ENCODE peak calls at places on chromosome 21, in four cellular contexts. One of them, this sample, is unnamed.

GRCh38 chr21:42558368-42558767 is 44.7 kb downstream of the SLC37A1 start:
- DNase-seq in GM12865: no peak
- DNase-seq in globus pallidus: no peak
- DNase-seq in H7: no peak
- DNase-seq in this sample: no peak

GRCh38 chr21:36630485-36631206 is 68.3 kb upstream of the SIM2 start:
- DNase-seq in GM12865: peak
- DNase-seq in globus pallidus: peak
- DNase-seq in H7: peak
- DNase-seq in this sample: peak

GRCh38 chr21:32844653-32845443 is 73.3 kb upstream of the PAXBP1 start:
- DNase-seq in GM12865: no peak
- DNase-seq in globus pallidus: no peak
- DNase-seq in H7: no peak
- DNase-seq in this sample: peak

GRCh38 chr21:16838330-16838729 is 674.5 kb upstream of the CXADR start:
- DNase-seq in GM12865: no peak
- DNase-seq in globus pallidus: no peak
- DNase-seq in H7: no peak
- DNase-seq in this sample: no peak

GRCh38 chr21:46357335-46357604 is 33.3 kb downstream of the PCNT start:
- DNase-seq in GM12865: peak
- DNase-seq in globus pallidus: no peak
- DNase-seq in H7: no peak
- DNase-seq in this sample: no peak

GRCh38 chr21:45804809-45805313 is 161.3 kb downstream of the PCBP3 start:
- DNase-seq in GM12865: no peak
- DNase-seq in globus pallidus: no peak
- DNase-seq in H7: no peak
- DNase-seq in this sample: peak

GRCh38 chr21:43997766-43998742 is 14.1 kb upstream of the TRAPPC10 start:
- DNase-seq in GM12865: no peak
- DNase-seq in globus pallidus: no peak
- DNase-seq in H7: no peak
- DNase-seq in this sample: no peak

GRCh38 chr21:32626633-32627196 is 14.5 kb upstream of the CFAP298 start:
- DNase-seq in GM12865: no peak
- DNase-seq in globus pallidus: no peak
- DNase-seq in H7: no peak
- DNase-seq in this sample: no peak

GRCh38 chr21:45420623-45421041 is 15.7 kb downstream of the COL18A1 start:
- DNase-seq in GM12865: no peak
- DNase-seq in globus pallidus: no peak
- DNase-seq in H7: no peak
- DNase-seq in this sample: no peak

GRCh38 chr21:44766014-44766817 is 35.4 kb downstream of the UBE2G2 start:
- DNase-seq in GM12865: no peak
- DNase-seq in globus pallidus: no peak
- DNase-seq in H7: peak
- DNase-seq in this sample: peak

GRCh38 chr21:15195768-15196167 is 131.0 kb upstream of the NRIP1 start:
- DNase-seq in GM12865: no peak
- DNase-seq in globus pallidus: no peak
- DNase-seq in H7: no peak
- DNase-seq in this sample: no peak

GRCh38 chr21:14454642-14455009 is 71.7 kb upstream of the HSPA13 start:
- DNase-seq in GM12865: peak
- DNase-seq in globus pallidus: no peak
- DNase-seq in H7: no peak
- DNase-seq in this sample: no peak

GRCh38 chr21:22795644-22796043 is 1797.4 kb downstream of the NCAM2 start:
- DNase-seq in GM12865: no peak
- DNase-seq in globus pallidus: no peak
- DNase-seq in H7: no peak
- DNase-seq in this sample: no peak

GRCh38 chr21:46099476-46099875 is 1.6 kb downstream of the COL6A2 start:
- DNase-seq in GM12865: no peak
- DNase-seq in globus pallidus: no peak
- DNase-seq in H7: peak
- DNase-seq in this sample: peak

GRCh38 chr21:45136927-45137611 is 62.7 kb downstream of the ADARB1 start:
- DNase-seq in GM12865: peak
- DNase-seq in globus pallidus: peak
- DNase-seq in H7: peak
- DNase-seq in this sample: peak

GRCh38 chr21:44757731-44758130 is 43.9 kb downstream of the UBE2G2 start:
- DNase-seq in GM12865: no peak
- DNase-seq in globus pallidus: no peak
- DNase-seq in H7: peak
- DNase-seq in this sample: peak

GRCh38 chr21:45822002-45822397 is 159.6 kb upstream of the COL6A1 start:
- DNase-seq in GM12865: no peak
- DNase-seq in globus pallidus: no peak
- DNase-seq in H7: no peak
- DNase-seq in this sample: no peak

GRCh38 chr21:42094811-42095210 is 23.7 kb downstream of the UMODL1 start:
- DNase-seq in GM12865: no peak
- DNase-seq in globus pallidus: no peak
- DNase-seq in H7: no peak
- DNase-seq in this sample: no peak

GRCh38 chr21:39388038-39388810 is 39.3 kb upstream of the HMGN1 start:
- DNase-seq in GM12865: peak
- DNase-seq in globus pallidus: peak
- DNase-seq in H7: peak
- DNase-seq in this sample: peak

GRCh38 chr21:16358784-16359183 is 629.0 kb downstream of the USP25 start:
- DNase-seq in GM12865: no peak
- DNase-seq in globus pallidus: no peak
- DNase-seq in H7: no peak
- DNase-seq in this sample: no peak

GRCh38 chr21:42534361-42534900 is 20.8 kb downstream of the SLC37A1 start:
- DNase-seq in GM12865: peak
- DNase-seq in globus pallidus: peak
- DNase-seq in H7: no peak
- DNase-seq in this sample: peak

GRCh38 chr21:25903599-25903998 is 168.8 kb downstream of the GABPA start:
- DNase-seq in GM12865: peak
- DNase-seq in globus pallidus: peak
- DNase-seq in H7: no peak
- DNase-seq in this sample: peak

GRCh38 chr21:38773108-38774061 is 32.3 kb upstream of the ETS2 start:
- DNase-seq in GM12865: peak
- DNase-seq in globus pallidus: no peak
- DNase-seq in H7: no peak
- DNase-seq in this sample: no peak

GRCh38 chr21:45950740-45951515 is 30.6 kb upstream of the COL6A1 start:
- DNase-seq in GM12865: no peak
- DNase-seq in globus pallidus: no peak
- DNase-seq in H7: peak
- DNase-seq in this sample: peak

GRCh38 chr21:14482165-14482564 is 64.0 kb downstream of the SAMSN1 start:
- DNase-seq in GM12865: peak
- DNase-seq in globus pallidus: no peak
- DNase-seq in H7: no peak
- DNase-seq in this sample: no peak

GRCh38 chr21:26818911-26819310 is 26.3 kb downstream of the ADAMTS1 start:
- DNase-seq in GM12865: no peak
- DNase-seq in globus pallidus: no peak
- DNase-seq in H7: no peak
- DNase-seq in this sample: no peak

GRCh38 chr21:17746920-17747319 is 72.2 kb downstream of the C21orf91 start:
- DNase-seq in GM12865: no peak
- DNase-seq in globus pallidus: no peak
- DNase-seq in H7: no peak
- DNase-seq in this sample: no peak

GRCh38 chr21:28908351-28908750 is 84.3 kb downstream of the LTN1 start:
- DNase-seq in GM12865: no peak
- DNase-seq in globus pallidus: no peak
- DNase-seq in H7: no peak
- DNase-seq in this sample: no peak

GRCh38 chr21:15071012-15071411 is 6.2 kb upstream of the NRIP1 start:
- DNase-seq in GM12865: no peak
- DNase-seq in globus pallidus: no peak
- DNase-seq in H7: no peak
- DNase-seq in this sample: no peak

GRCh38 chr21:44836666-44837471 is 19.0 kb upstream of the SUMO3 start:
- DNase-seq in GM12865: no peak
- DNase-seq in globus pallidus: no peak
- DNase-seq in H7: peak
- DNase-seq in this sample: peak

GRCh38 chr21:30434033-30434631 is 4.1 kb downstream of the KRTAP13-4 start:
- DNase-seq in GM12865: peak
- DNase-seq in globus pallidus: peak
- DNase-seq in H7: peak
- DNase-seq in this sample: peak

GRCh38 chr21:34202553-34203332 is 129.4 kb downstream of the MRPS6 start:
- DNase-seq in GM12865: no peak
- DNase-seq in globus pallidus: no peak
- DNase-seq in H7: peak
- DNase-seq in this sample: peak

GRCh38 chr21:46285206-46285661 is at the start of gene MCM3AP:
- DNase-seq in GM12865: no peak
- DNase-seq in globus pallidus: no peak
- DNase-seq in H7: no peak
- DNase-seq in this sample: no peak

GRCh38 chr21:16196521-16197208 is 466.9 kb downstream of the USP25 start:
- DNase-seq in GM12865: no peak
- DNase-seq in globus pallidus: peak
- DNase-seq in H7: no peak
- DNase-seq in this sample: no peak

GRCh38 chr21:31446206-31446900 is 102.3 kb upstream of the TIAM1 start:
- DNase-seq in GM12865: no peak
- DNase-seq in globus pallidus: no peak
- DNase-seq in H7: no peak
- DNase-seq in this sample: no peak

GRCh38 chr21:26506951-26507350 is 66.1 kb downstream of the CYYR1 start:
- DNase-seq in GM12865: no peak
- DNase-seq in globus pallidus: no peak
- DNase-seq in H7: no peak
- DNase-seq in this sample: no peak

GRCh38 chr21:19993186-19993711 is 1005.0 kb upstream of the NCAM2 start:
- DNase-seq in GM12865: no peak
- DNase-seq in globus pallidus: no peak
- DNase-seq in H7: no peak
- DNase-seq in this sample: no peak